ENCODE peak calls at places on chromosomes 3 and 15, in six cellular contexts. One of them, this sample, is unnamed.

GRCh38 chr3:102026656-102027055 is 177.3 kb downstream of the NFKBIZ start:
- DNase-seq in K562: no peak
- DNase-seq in Panc1: no peak
- DNase-seq in GM12892: no peak
- DNase-seq in GM12891: no peak
- DNase-seq in spleen: no peak
- DNase-seq in this sample: no peak

GRCh38 chr15:42332331-42332730 is 27.0 kb upstream of the CAPN3 start:
- DNase-seq in Panc1: no peak
- DNase-seq in GM12891: no peak
- DNase-seq in spleen: no peak
- DNase-seq in K562: no peak
- DNase-seq in GM12892: no peak
- DNase-seq in this sample: no peak

GRCh38 chr3:127008236-127008635 is 25.3 kb downstream of the PLXNA1 start:
- DNase-seq in Panc1: no peak
- DNase-seq in GM12892: no peak
- DNase-seq in spleen: no peak
- DNase-seq in K562: no peak
- DNase-seq in GM12891: no peak
- DNase-seq in this sample: no peak

GRCh38 chr3:106566277-106566676 is 697.5 kb upstream of the CBLB start:
- DNase-seq in K562: no peak
- DNase-seq in GM12891: peak
- DNase-seq in spleen: no peak
- DNase-seq in GM12892: no peak
- DNase-seq in Panc1: no peak
- DNase-seq in this sample: no peak

GRCh38 chr3:55870576-55870975 is 383.5 kb upstream of the WNT5A start:
- DNase-seq in GM12891: no peak
- DNase-seq in GM12892: no peak
- DNase-seq in spleen: no peak
- DNase-seq in K562: no peak
- DNase-seq in Panc1: no peak
- DNase-seq in this sample: peak

GRCh38 chr3:99669879-99670555 is 31.6 kb downstream of the COL8A1 start:
- DNase-seq in K562: no peak
- DNase-seq in GM12892: no peak
- DNase-seq in Panc1: no peak
- DNase-seq in GM12891: no peak
- DNase-seq in spleen: no peak
- DNase-seq in this sample: no peak

GRCh38 chr15:56582785-56583184 is 117.8 kb upstream of the MNS1 start:
- DNase-seq in spleen: no peak
- DNase-seq in GM12892: no peak
- DNase-seq in K562: no peak
- DNase-seq in GM12891: no peak
- DNase-seq in Panc1: no peak
- DNase-seq in this sample: no peak

GRCh38 chr3:124263168-124263567 is 271.2 kb upstream of the ROPN1 start:
- DNase-seq in Panc1: no peak
- DNase-seq in GM12891: no peak
- DNase-seq in spleen: no peak
- DNase-seq in K562: peak
- DNase-seq in GM12892: no peak
- DNase-seq in this sample: no peak

GRCh38 chr3:75192065-75192658 is 472.0 kb upstream of the FRG2C start:
- DNase-seq in K562: peak
- DNase-seq in GM12891: no peak
- DNase-seq in Panc1: peak
- DNase-seq in spleen: no peak
- DNase-seq in GM12892: no peak
- DNase-seq in this sample: no peak

GRCh38 chr3:46484911-46485696 is 12.7 kb upstream of the RTP3 start:
- DNase-seq in GM12891: no peak
- DNase-seq in K562: no peak
- DNase-seq in Panc1: no peak
- DNase-seq in spleen: no peak
- DNase-seq in GM12892: no peak
- DNase-seq in this sample: no peak

GRCh38 chr3:12752803-12753202 is 6.3 kb downstream of the TMEM40 start:
- DNase-seq in K562: no peak
- DNase-seq in Panc1: no peak
- DNase-seq in GM12892: no peak
- DNase-seq in GM12891: no peak
- DNase-seq in spleen: no peak
- DNase-seq in this sample: no peak

GRCh38 chr15:93479679-93480078 is 390.7 kb upstream of the RGMA start:
- DNase-seq in K562: no peak
- DNase-seq in Panc1: no peak
- DNase-seq in GM12892: no peak
- DNase-seq in GM12891: no peak
- DNase-seq in spleen: no peak
- DNase-seq in this sample: no peak

GRCh38 chr3:123076496-123077418 is 9.9 kb downstream of the PDIA5 start:
- DNase-seq in Panc1: no peak
- DNase-seq in K562: no peak
- DNase-seq in GM12891: no peak
- DNase-seq in spleen: no peak
- DNase-seq in GM12892: no peak
- DNase-seq in this sample: no peak

GRCh38 chr15:91989821-91990220 is 136.3 kb downstream of the SLCO3A1 start:
- DNase-seq in spleen: no peak
- DNase-seq in Panc1: no peak
- DNase-seq in GM12891: no peak
- DNase-seq in K562: no peak
- DNase-seq in GM12892: no peak
- DNase-seq in this sample: no peak

GRCh38 chr15:91997163-91997562 is 143.7 kb downstream of the SLCO3A1 start:
- DNase-seq in GM12892: no peak
- DNase-seq in GM12891: no peak
- DNase-seq in K562: no peak
- DNase-seq in spleen: no peak
- DNase-seq in Panc1: no peak
- DNase-seq in this sample: no peak

GRCh38 chr15:91995146-91995545 is 141.6 kb downstream of the SLCO3A1 start:
- DNase-seq in Panc1: no peak
- DNase-seq in spleen: no peak
- DNase-seq in K562: no peak
- DNase-seq in GM12891: no peak
- DNase-seq in GM12892: no peak
- DNase-seq in this sample: no peak

GRCh38 chr15:91988071-91988470 is 134.6 kb downstream of the SLCO3A1 start:
- DNase-seq in spleen: no peak
- DNase-seq in Panc1: no peak
- DNase-seq in K562: no peak
- DNase-seq in GM12892: no peak
- DNase-seq in GM12891: no peak
- DNase-seq in this sample: no peak

DNA sequence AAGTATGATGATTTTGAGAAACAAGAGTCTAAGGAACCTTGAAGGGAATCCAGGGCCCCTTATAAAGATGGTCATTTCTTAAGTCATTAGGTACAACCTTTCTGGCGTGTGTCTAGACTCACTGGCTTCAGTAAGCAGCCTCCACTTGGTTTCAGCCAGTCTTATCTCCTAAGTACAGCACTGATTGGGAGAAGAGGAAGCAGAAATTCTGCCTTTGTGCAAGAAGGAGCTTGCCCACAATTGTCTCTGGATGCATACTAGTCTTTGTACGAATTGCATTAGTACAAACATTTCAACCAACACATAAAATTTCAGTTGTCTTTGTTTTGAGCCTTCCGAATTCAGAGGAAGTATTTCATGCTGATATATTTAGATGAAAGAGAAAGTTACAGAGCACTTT is 139.4 kb downstream of the SLCO3A1 start:
- DNase-seq in GM12891: no peak
- DNase-seq in GM12892: no peak
- DNase-seq in K562: no peak
- DNase-seq in spleen: no peak
- DNase-seq in Panc1: no peak
- DNase-seq in this sample: no peak
- TF ChIP-seq POLR2AphosphoS5 in GM12891: no peak
- TF ChIP-seq POLR2AphosphoS5 in GM12892: no peak
- TF ChIP-seq POLR2AphosphoS5 in K562: no peak
- TF ChIP-seq POLR2AphosphoS5 in spleen: no peak
- TF ChIP-seq POLR2AphosphoS5 in Panc1: no peak
- TF ChIP-seq POLR2AphosphoS5 in this sample: no peak

DNA sequence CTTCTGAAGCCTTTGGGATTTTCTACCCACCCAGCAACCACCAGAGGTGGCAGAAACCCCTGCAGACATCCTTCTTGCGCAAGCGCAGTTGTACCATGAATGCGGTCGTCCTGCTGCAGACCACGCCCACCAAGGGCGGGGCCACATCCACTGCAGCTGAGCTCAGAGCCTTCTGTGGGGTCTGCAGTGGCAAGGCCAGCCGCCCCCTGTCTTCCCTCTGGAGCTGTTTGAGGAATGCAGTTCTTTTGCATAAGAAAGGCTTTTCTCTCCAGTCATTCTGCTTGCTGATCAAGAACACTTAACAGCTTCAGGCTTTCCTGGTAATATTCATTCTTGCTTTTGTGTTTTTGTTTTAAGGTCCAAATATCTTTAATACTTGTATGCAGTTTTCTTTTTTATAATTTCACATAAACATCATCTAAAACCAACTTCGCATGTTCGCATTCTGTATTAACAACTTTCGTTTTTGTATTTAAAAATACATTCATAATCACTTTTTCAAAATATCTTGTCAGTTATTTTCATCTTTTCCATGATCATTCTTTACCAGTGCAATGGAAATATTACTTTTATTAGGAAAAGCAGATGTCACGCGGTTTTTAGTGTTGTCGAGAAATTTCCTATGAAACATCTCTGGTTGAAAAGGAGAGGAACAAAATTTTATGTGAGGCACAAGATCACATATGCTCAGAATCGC is 98.2 kb upstream of the SNRPN start:
- DNase-seq in Panc1: no peak
- DNase-seq in spleen: no peak
- DNase-seq in GM12891: no peak
- DNase-seq in GM12892: no peak
- DNase-seq in K562: peak
- DNase-seq in this sample: no peak
- TF ChIP-seq POLR2AphosphoS5 in Panc1: no peak
- TF ChIP-seq POLR2AphosphoS5 in spleen: no peak
- TF ChIP-seq POLR2AphosphoS5 in GM12891: no peak
- TF ChIP-seq POLR2AphosphoS5 in GM12892: no peak
- TF ChIP-seq POLR2AphosphoS5 in K562: no peak
- TF ChIP-seq POLR2AphosphoS5 in this sample: no peak

GRCh38 chr3:33114622-33115023 is 809 bp downstream of the CRTAP start:
- DNase-seq in K562: no peak
- DNase-seq in spleen: no peak
- DNase-seq in GM12892: no peak
- DNase-seq in Panc1: no peak
- DNase-seq in GM12891: no peak
- DNase-seq in this sample: no peak

GRCh38 chr3:33117461-33117860 is 3.6 kb downstream of the CRTAP start:
- DNase-seq in Panc1: no peak
- DNase-seq in K562: peak
- DNase-seq in spleen: no peak
- DNase-seq in GM12892: no peak
- DNase-seq in GM12891: no peak
- DNase-seq in this sample: no peak

GRCh38 chr3:33111581-33111980 is 2.2 kb upstream of the CRTAP start:
- DNase-seq in GM12892: no peak
- DNase-seq in GM12891: no peak
- DNase-seq in K562: no peak
- DNase-seq in Panc1: no peak
- DNase-seq in spleen: no peak
- DNase-seq in this sample: no peak

GRCh38 chr3:33113772-33114621 is at the start of gene CRTAP:
- DNase-seq in Panc1: no peak
- DNase-seq in spleen: peak
- DNase-seq in K562: peak
- DNase-seq in GM12891: peak
- DNase-seq in GM12892: peak
- DNase-seq in this sample: peak

DNA sequence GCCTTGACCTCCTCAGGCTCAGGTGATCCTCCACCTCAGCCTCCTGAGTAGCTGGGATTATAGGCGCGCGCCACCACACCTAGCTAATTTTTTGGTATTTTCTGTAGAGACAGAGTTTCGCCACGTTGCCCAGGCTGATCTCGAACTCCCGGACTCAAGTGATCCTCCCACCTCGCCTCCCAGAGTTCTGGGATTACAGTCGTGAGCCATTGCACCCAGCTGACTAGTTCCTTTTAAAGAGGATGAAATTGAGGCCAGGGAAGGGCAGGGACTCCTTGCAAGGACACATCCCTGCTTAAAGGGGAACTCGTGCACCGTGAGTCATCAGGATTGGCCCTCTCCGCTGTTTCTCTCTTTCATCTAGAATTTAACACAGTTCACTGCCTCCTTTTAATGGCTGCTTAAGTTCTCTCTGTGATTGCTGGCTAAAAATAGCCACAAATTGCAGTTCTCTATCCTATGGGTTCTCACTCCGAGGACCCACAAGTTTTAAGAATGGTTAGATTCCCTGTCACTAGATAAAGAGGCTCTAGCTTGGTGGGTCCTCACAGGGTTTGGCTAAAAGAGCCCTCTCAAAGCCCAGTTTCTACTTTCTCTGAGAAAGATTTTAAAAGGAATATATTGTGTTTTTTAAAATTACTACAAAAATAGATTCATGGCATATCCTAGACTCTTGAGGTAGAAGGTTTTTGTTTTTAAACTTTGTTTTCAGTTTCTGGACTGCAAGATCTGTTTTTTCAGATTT is 1.4 kb downstream of the CRTAP start:
- DNase-seq in Panc1: no peak
- DNase-seq in GM12892: no peak
- DNase-seq in K562: peak
- DNase-seq in spleen: peak
- DNase-seq in GM12891: no peak
- DNase-seq in this sample: no peak
- TF ChIP-seq POLR2AphosphoS5 in Panc1: no peak
- TF ChIP-seq POLR2AphosphoS5 in GM12892: no peak
- TF ChIP-seq POLR2AphosphoS5 in K562: no peak
- TF ChIP-seq POLR2AphosphoS5 in spleen: peak
- TF ChIP-seq POLR2AphosphoS5 in GM12891: no peak
- TF ChIP-seq POLR2AphosphoS5 in this sample: peak

GRCh38 chr15:63041402-63041977 is 1.1 kb upstream of the TPM1 start:
- DNase-seq in Panc1: no peak
- DNase-seq in K562: no peak
- DNase-seq in GM12892: no peak
- DNase-seq in spleen: no peak
- DNase-seq in GM12891: no peak
- DNase-seq in this sample: no peak

GRCh38 chr15:63040954-63041353 is 1.6 kb upstream of the TPM1 start:
- DNase-seq in spleen: no peak
- DNase-seq in GM12891: no peak
- DNase-seq in Panc1: no peak
- DNase-seq in GM12892: no peak
- DNase-seq in K562: no peak
- DNase-seq in this sample: no peak

GRCh38 chr15:63042879-63043340 is 363 bp downstream of the TPM1 start:
- DNase-seq in spleen: peak
- DNase-seq in GM12892: no peak
- DNase-seq in GM12891: peak
- DNase-seq in K562: no peak
- DNase-seq in Panc1: no peak
- DNase-seq in this sample: no peak

GRCh38 chr15:63043391-63044076 is 987 bp downstream of the TPM1 start:
- DNase-seq in GM12892: no peak
- DNase-seq in spleen: peak
- DNase-seq in K562: no peak
- DNase-seq in GM12891: peak
- DNase-seq in Panc1: no peak
- DNase-seq in this sample: no peak

GRCh38 chr15:63041982-63042878 is at the start of gene TPM1:
- DNase-seq in K562: no peak
- DNase-seq in Panc1: no peak
- DNase-seq in spleen: peak
- DNase-seq in GM12891: peak
- DNase-seq in GM12892: no peak
- DNase-seq in this sample: peak
- TF ChIP-seq POLR2AphosphoS5 in K562: no peak
- TF ChIP-seq POLR2AphosphoS5 in Panc1: peak
- TF ChIP-seq POLR2AphosphoS5 in spleen: peak
- TF ChIP-seq POLR2AphosphoS5 in GM12891: no peak
- TF ChIP-seq POLR2AphosphoS5 in GM12892: no peak
- TF ChIP-seq POLR2AphosphoS5 in this sample: peak